ENCODE peak calls at places on chromosomes 6 and 20, in ten cellular contexts. One of them, this sample, is unnamed.

GRCh38 chr20:41627611-41628244 is 9.6 kb upstream of the CHD6 start:
- DNase-seq in OCI-LY7: peak; percentile 5
- DNase-seq in stomach: no peak
- DNase-seq in adrenal gland: no peak
- DNase-seq in WTC11: no peak
- DNase-seq in CD4-positive, alpha-beta T cell: no peak
- DNase-seq in left lung: no peak
- DNase-seq in mucosa of descending colon: no peak
- DNase-seq in GM12865: no peak
- DNase-seq in foreskin keratinocyte: no peak
- DNase-seq in this sample: no peak

GRCh38 chr6:32184084-32184640 is at the start of gene AGER:
- DNase-seq in OCI-LY7: no peak
- DNase-seq in stomach: no peak
- DNase-seq in adrenal gland: no peak
- DNase-seq in WTC11: no peak
- DNase-seq in CD4-positive, alpha-beta T cell: no peak
- DNase-seq in left lung: no peak
- DNase-seq in mucosa of descending colon: no peak
- DNase-seq in GM12865: no peak
- DNase-seq in foreskin keratinocyte: no peak
- DNase-seq in this sample: no peak

GRCh38 chr6:148869589-148869988 is 122.8 kb downstream of the UST start:
- DNase-seq in OCI-LY7: no peak
- DNase-seq in stomach: no peak
- DNase-seq in adrenal gland: peak; percentile 49
- DNase-seq in WTC11: no peak
- DNase-seq in CD4-positive, alpha-beta T cell: no peak
- DNase-seq in left lung: no peak
- DNase-seq in mucosa of descending colon: no peak
- DNase-seq in GM12865: no peak
- DNase-seq in foreskin keratinocyte: peak; percentile 91
- DNase-seq in this sample: no peak

GRCh38 chr20:3161316-3162079 is 1.8 kb upstream of the FASTKD5 start:
- DNase-seq in OCI-LY7: no peak
- DNase-seq in stomach: no peak
- DNase-seq in adrenal gland: no peak
- DNase-seq in WTC11: no peak
- DNase-seq in CD4-positive, alpha-beta T cell: no peak
- DNase-seq in left lung: no peak
- DNase-seq in mucosa of descending colon: no peak
- DNase-seq in GM12865: no peak
- DNase-seq in foreskin keratinocyte: no peak
- DNase-seq in this sample: no peak

GRCh38 chr6:163392533-163392932 is 22.0 kb upstream of the QKI start:
- DNase-seq in OCI-LY7: no peak
- DNase-seq in stomach: peak; percentile 55
- DNase-seq in adrenal gland: peak; percentile 43
- DNase-seq in WTC11: no peak
- DNase-seq in CD4-positive, alpha-beta T cell: no peak
- DNase-seq in left lung: no peak
- DNase-seq in mucosa of descending colon: no peak
- DNase-seq in GM12865: peak; percentile 9
- DNase-seq in foreskin keratinocyte: peak; percentile 94
- DNase-seq in this sample: no peak

GRCh38 chr6:119240257-119241123 is 109.1 kb downstream of the MAN1A1 start:
- DNase-seq in OCI-LY7: no peak
- DNase-seq in stomach: no peak
- DNase-seq in adrenal gland: no peak
- DNase-seq in WTC11: no peak
- DNase-seq in CD4-positive, alpha-beta T cell: no peak
- DNase-seq in left lung: no peak
- DNase-seq in mucosa of descending colon: no peak
- DNase-seq in GM12865: no peak
- DNase-seq in foreskin keratinocyte: no peak
- DNase-seq in this sample: no peak

GRCh38 chr6:40535105-40535783 is 51.9 kb downstream of the LRFN2 start:
- DNase-seq in OCI-LY7: no peak
- DNase-seq in stomach: no peak
- DNase-seq in adrenal gland: no peak
- DNase-seq in WTC11: no peak
- DNase-seq in CD4-positive, alpha-beta T cell: no peak
- DNase-seq in left lung: no peak
- DNase-seq in mucosa of descending colon: no peak
- DNase-seq in GM12865: no peak
- DNase-seq in foreskin keratinocyte: no peak
- DNase-seq in this sample: no peak

GRCh38 chr6:82841309-82841708 is 224.3 kb downstream of the UBE3D start:
- DNase-seq in OCI-LY7: no peak
- DNase-seq in stomach: no peak
- DNase-seq in adrenal gland: no peak
- DNase-seq in WTC11: peak; percentile 13
- DNase-seq in CD4-positive, alpha-beta T cell: no peak
- DNase-seq in left lung: no peak
- DNase-seq in mucosa of descending colon: no peak
- DNase-seq in GM12865: peak; percentile 1
- DNase-seq in foreskin keratinocyte: no peak
- DNase-seq in this sample: no peak

GRCh38 chr20:50007369-50007768 is 24.6 kb downstream of the SNAI1 start:
- DNase-seq in OCI-LY7: no peak
- DNase-seq in stomach: no peak
- DNase-seq in adrenal gland: no peak
- DNase-seq in WTC11: no peak
- DNase-seq in CD4-positive, alpha-beta T cell: no peak
- DNase-seq in left lung: no peak
- DNase-seq in mucosa of descending colon: no peak
- DNase-seq in GM12865: no peak
- DNase-seq in foreskin keratinocyte: no peak
- DNase-seq in this sample: no peak

GRCh38 chr6:167975449-167975848 is 22.0 kb upstream of the KIF25 start:
- DNase-seq in OCI-LY7: no peak
- DNase-seq in stomach: no peak
- DNase-seq in adrenal gland: no peak
- DNase-seq in WTC11: no peak
- DNase-seq in CD4-positive, alpha-beta T cell: no peak
- DNase-seq in left lung: no peak
- DNase-seq in mucosa of descending colon: peak; percentile 49
- DNase-seq in GM12865: no peak
- DNase-seq in foreskin keratinocyte: no peak
- DNase-seq in this sample: no peak

GRCh38 chr20:33169176-33169794 is 1.3 kb downstream of the BPIFA2 start:
- DNase-seq in OCI-LY7: peak; percentile 4
- DNase-seq in stomach: no peak
- DNase-seq in adrenal gland: no peak
- DNase-seq in WTC11: peak; percentile 70
- DNase-seq in CD4-positive, alpha-beta T cell: no peak
- DNase-seq in left lung: no peak
- DNase-seq in mucosa of descending colon: no peak
- DNase-seq in GM12865: peak; percentile 18
- DNase-seq in foreskin keratinocyte: no peak
- DNase-seq in this sample: no peak

GRCh38 chr6:137224890-137225198 is 5.7 kb upstream of the IFNGR1 start:
- DNase-seq in OCI-LY7: peak; percentile 83
- DNase-seq in stomach: no peak
- DNase-seq in adrenal gland: no peak
- DNase-seq in WTC11: no peak
- DNase-seq in CD4-positive, alpha-beta T cell: no peak
- DNase-seq in left lung: no peak
- DNase-seq in mucosa of descending colon: no peak
- DNase-seq in GM12865: peak; percentile 76
- DNase-seq in foreskin keratinocyte: no peak
- DNase-seq in this sample: peak; percentile 80

GRCh38 chr6:18503588-18504231 is 116.6 kb downstream of the RNF144B start:
- DNase-seq in OCI-LY7: peak; percentile 89
- DNase-seq in stomach: peak; percentile 55
- DNase-seq in adrenal gland: peak; percentile 63
- DNase-seq in WTC11: peak; percentile 53
- DNase-seq in CD4-positive, alpha-beta T cell: peak; percentile 6
- DNase-seq in left lung: peak; percentile 58
- DNase-seq in mucosa of descending colon: no peak
- DNase-seq in GM12865: peak; percentile 79
- DNase-seq in foreskin keratinocyte: peak; percentile 42
- DNase-seq in this sample: peak; percentile 62

GRCh38 chr6:2376429-2377355 is 131.3 kb upstream of the GMDS start:
- DNase-seq in OCI-LY7: no peak
- DNase-seq in stomach: no peak
- DNase-seq in adrenal gland: peak; percentile 18
- DNase-seq in WTC11: no peak
- DNase-seq in CD4-positive, alpha-beta T cell: no peak
- DNase-seq in left lung: no peak
- DNase-seq in mucosa of descending colon: peak; percentile 64
- DNase-seq in GM12865: no peak
- DNase-seq in foreskin keratinocyte: no peak
- DNase-seq in this sample: no peak

GRCh38 chr6:4774296-4774695 is 1.9 kb upstream of the CDYL start:
- DNase-seq in OCI-LY7: no peak
- DNase-seq in stomach: no peak
- DNase-seq in adrenal gland: no peak
- DNase-seq in WTC11: no peak
- DNase-seq in CD4-positive, alpha-beta T cell: no peak
- DNase-seq in left lung: no peak
- DNase-seq in mucosa of descending colon: no peak
- DNase-seq in GM12865: no peak
- DNase-seq in foreskin keratinocyte: no peak
- DNase-seq in this sample: no peak
- TF ChIP-seq CTCF in OCI-LY7: no peak
- TF ChIP-seq CTCF in stomach: no peak
- TF ChIP-seq CTCF in adrenal gland: no peak
- TF ChIP-seq CTCF in WTC11: no peak
- TF ChIP-seq CTCF in CD4-positive, alpha-beta T cell: no peak
- TF ChIP-seq CTCF in left lung: no peak
- TF ChIP-seq CTCF in mucosa of descending colon: no peak
- TF ChIP-seq CTCF in GM12865: no peak
- TF ChIP-seq CTCF in foreskin keratinocyte: no peak
- TF ChIP-seq CTCF in this sample: no peak

GRCh38 chr20:62060631-62061541 is 4.8 kb downstream of the TAF4 start:
- DNase-seq in OCI-LY7: no peak
- DNase-seq in stomach: no peak
- DNase-seq in adrenal gland: no peak
- DNase-seq in WTC11: no peak
- DNase-seq in CD4-positive, alpha-beta T cell: no peak
- DNase-seq in left lung: no peak
- DNase-seq in mucosa of descending colon: no peak
- DNase-seq in GM12865: no peak
- DNase-seq in foreskin keratinocyte: no peak
- DNase-seq in this sample: no peak
- TF ChIP-seq CTCF in OCI-LY7: no peak
- TF ChIP-seq CTCF in stomach: no peak
- TF ChIP-seq CTCF in adrenal gland: no peak
- TF ChIP-seq CTCF in WTC11: no peak
- TF ChIP-seq CTCF in CD4-positive, alpha-beta T cell: no peak
- TF ChIP-seq CTCF in left lung: no peak
- TF ChIP-seq CTCF in mucosa of descending colon: no peak
- TF ChIP-seq CTCF in GM12865: no peak
- TF ChIP-seq CTCF in foreskin keratinocyte: no peak
- TF ChIP-seq CTCF in this sample: no peak

DNA sequence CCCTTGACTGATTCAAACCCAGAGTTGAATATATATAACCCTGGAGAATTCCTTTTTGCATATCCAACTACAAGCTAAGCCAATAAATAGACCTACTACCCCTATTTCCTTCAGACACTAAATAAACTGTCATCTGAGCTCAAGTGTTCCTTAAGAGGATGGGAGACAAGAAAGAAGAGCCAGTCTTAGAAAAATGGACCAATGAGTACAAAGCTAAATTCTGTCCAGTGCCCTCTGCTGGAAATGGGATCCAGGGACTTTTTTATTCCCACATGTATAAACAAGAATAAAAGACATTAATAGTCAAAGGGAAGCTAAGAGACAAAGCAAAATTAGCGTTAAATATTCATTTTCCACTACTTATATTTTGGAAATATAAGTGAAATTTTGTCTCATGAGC is 4.8 kb downstream of the PPP1R10 start:
- DNase-seq in OCI-LY7: no peak
- DNase-seq in stomach: no peak
- DNase-seq in adrenal gland: no peak
- DNase-seq in WTC11: no peak
- DNase-seq in CD4-positive, alpha-beta T cell: no peak
- DNase-seq in left lung: no peak
- DNase-seq in mucosa of descending colon: no peak
- DNase-seq in GM12865: no peak
- DNase-seq in foreskin keratinocyte: no peak
- DNase-seq in this sample: no peak
- TF ChIP-seq CTCF in OCI-LY7: peak; percentile 63
- TF ChIP-seq CTCF in stomach: no peak
- TF ChIP-seq CTCF in adrenal gland: peak; percentile 14
- TF ChIP-seq CTCF in WTC11: no peak
- TF ChIP-seq CTCF in CD4-positive, alpha-beta T cell: no peak
- TF ChIP-seq CTCF in left lung: no peak
- TF ChIP-seq CTCF in mucosa of descending colon: no peak
- TF ChIP-seq CTCF in GM12865: no peak
- TF ChIP-seq CTCF in foreskin keratinocyte: peak; percentile 62
- TF ChIP-seq CTCF in this sample: no peak

GRCh38 chr6:7813193-7813592 is 87.3 kb downstream of the BMP6 start:
- DNase-seq in OCI-LY7: no peak
- DNase-seq in stomach: no peak
- DNase-seq in adrenal gland: no peak
- DNase-seq in WTC11: no peak
- DNase-seq in CD4-positive, alpha-beta T cell: no peak
- DNase-seq in left lung: no peak
- DNase-seq in mucosa of descending colon: no peak
- DNase-seq in GM12865: no peak
- DNase-seq in foreskin keratinocyte: no peak
- DNase-seq in this sample: no peak

GRCh38 chr6:7811441-7811840 is 85.5 kb downstream of the BMP6 start:
- DNase-seq in OCI-LY7: no peak
- DNase-seq in stomach: no peak
- DNase-seq in adrenal gland: no peak
- DNase-seq in WTC11: no peak
- DNase-seq in CD4-positive, alpha-beta T cell: no peak
- DNase-seq in left lung: no peak
- DNase-seq in mucosa of descending colon: no peak
- DNase-seq in GM12865: no peak
- DNase-seq in foreskin keratinocyte: no peak
- DNase-seq in this sample: no peak

GRCh38 chr6:7815716-7816115 is 89.8 kb downstream of the BMP6 start:
- DNase-seq in OCI-LY7: no peak
- DNase-seq in stomach: no peak
- DNase-seq in adrenal gland: no peak
- DNase-seq in WTC11: no peak
- DNase-seq in CD4-positive, alpha-beta T cell: no peak
- DNase-seq in left lung: no peak
- DNase-seq in mucosa of descending colon: no peak
- DNase-seq in GM12865: no peak
- DNase-seq in foreskin keratinocyte: no peak
- DNase-seq in this sample: no peak

GRCh38 chr6:7812623-7813022 is 86.7 kb downstream of the BMP6 start:
- DNase-seq in OCI-LY7: no peak
- DNase-seq in stomach: no peak
- DNase-seq in adrenal gland: no peak
- DNase-seq in WTC11: no peak
- DNase-seq in CD4-positive, alpha-beta T cell: no peak
- DNase-seq in left lung: no peak
- DNase-seq in mucosa of descending colon: no peak
- DNase-seq in GM12865: peak; percentile 35
- DNase-seq in foreskin keratinocyte: no peak
- DNase-seq in this sample: no peak

DNA sequence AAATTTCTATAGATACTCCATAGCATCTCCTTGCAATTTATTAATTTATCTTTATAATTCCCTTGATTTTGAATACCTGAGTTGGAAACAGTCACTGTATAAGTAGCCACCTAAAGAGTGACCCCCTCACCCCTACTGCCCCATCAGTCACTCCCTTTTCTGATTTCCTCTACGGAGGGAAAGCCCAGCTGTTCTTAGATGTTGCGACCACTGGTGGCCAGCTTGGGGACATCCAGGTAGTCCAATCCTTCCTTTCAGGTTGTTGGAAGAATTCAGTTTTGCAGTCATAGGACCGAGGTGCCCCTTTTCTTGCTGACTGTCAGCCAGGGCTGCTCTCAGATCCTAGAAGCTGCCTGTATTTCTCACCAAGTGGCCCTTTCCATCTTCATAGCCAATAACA is 87.8 kb downstream of the BMP6 start:
- DNase-seq in OCI-LY7: no peak
- DNase-seq in stomach: no peak
- DNase-seq in adrenal gland: no peak
- DNase-seq in WTC11: peak; percentile 38
- DNase-seq in CD4-positive, alpha-beta T cell: no peak
- DNase-seq in left lung: no peak
- DNase-seq in mucosa of descending colon: no peak
- DNase-seq in GM12865: no peak
- DNase-seq in foreskin keratinocyte: no peak
- DNase-seq in this sample: no peak
- TF ChIP-seq CTCF in OCI-LY7: no peak
- TF ChIP-seq CTCF in stomach: no peak
- TF ChIP-seq CTCF in adrenal gland: no peak
- TF ChIP-seq CTCF in WTC11: no peak
- TF ChIP-seq CTCF in CD4-positive, alpha-beta T cell: no peak
- TF ChIP-seq CTCF in left lung: no peak
- TF ChIP-seq CTCF in mucosa of descending colon: no peak
- TF ChIP-seq CTCF in GM12865: no peak
- TF ChIP-seq CTCF in foreskin keratinocyte: no peak
- TF ChIP-seq CTCF in this sample: no peak

This sample was measured in CD14-positive monocyte.